ENCODE peak calls at places on chromosomes 12 and 14, in nine cellular contexts. W is stimulated activated CD8-positive, alpha-beta memory T cell treated with anti-CD3 and anti-CD28 coated beads, Interleukin-7, amount 100 ng/mL, for 24 hours; U is SHP77 treated with DMSO at 0.1 percent for 48 hours; G is DMS79 treated with DMSO at 0.1 percent for 48 hours; A is activated CD4-positive, alpha-beta T cell treated with anti-CD3 and anti-CD28 coated beads for 4 hours; T is DMS 273 treated with DMSO at 0.1 percent for 48 hours; J is T-helper 2 cell; D is HEK293T; E is NCI-H1436. Y is an unnamed sample.

GRCh38 chr12:10027311-10028099 is 3.0 kb upstream of the CLEC9A start:
- DNase-seq in W (no peak), U (no peak), G (no peak), A (no peak), T (no peak), J (no peak), D (no peak), E (no peak), Y (no peak)

GRCh38 chr12:42790761-42791151 is 201.2 kb upstream of the PRICKLE1 start:
- DNase-seq in W (no peak), U (no peak), G (no peak), A (no peak), T (no peak), J (no peak), D (no peak), E (no peak), Y (no peak)

GRCh38 chr14:23861666-23862065 is 91.9 kb upstream of the DHRS4 start:
- DNase-seq in W (no peak), U (no peak), G (no peak), A (no peak), T (no peak), J (no peak), D (no peak), E (peak), Y (no peak)

GRCh38 chr12:68203460-68203875 is 22.1 kb downstream of the IL26 start:
- DNase-seq in W (no peak), U (no peak), G (no peak), A (no peak), T (no peak), J (peak), D (no peak), E (no peak), Y (no peak)

GRCh38 chr12:87323369-87323768 is 705.8 kb downstream of the C12orf50 start:
- DNase-seq in W (no peak), U (no peak), G (no peak), A (no peak), T (no peak), J (no peak), D (no peak), E (no peak), Y (no peak)

GRCh38 chr12:101875112-101875961 is 2.0 kb upstream of the DRAM1 start:
- DNase-seq in W (no peak), U (no peak), G (no peak), A (no peak), T (no peak), J (no peak), D (no peak), E (no peak), Y (no peak)

GRCh38 chr12:124866195-124866882 is 2.7 kb upstream of the SCARB1 start:
- DNase-seq in W (no peak), U (no peak), G (no peak), A (no peak), T (no peak), J (no peak), D (no peak), E (no peak), Y (no peak)

GRCh38 chr12:16604853-16605252 is 1.1 kb downstream of the LMO3 start:
- DNase-seq in W (no peak), U (no peak), G (no peak), A (no peak), T (no peak), J (no peak), D (no peak), E (no peak), Y (no peak)

GRCh38 chr12:126084480-126084879 is 1019.2 kb downstream of the AACS start:
- DNase-seq in W (no peak), U (peak), G (no peak), A (no peak), T (no peak), J (no peak), D (no peak), E (no peak), Y (no peak)

GRCh38 chr14:35399083-35399807 is 5.3 kb downstream of the NFKBIA start:
- DNase-seq in W (no peak), U (no peak), G (no peak), A (no peak), T (no peak), J (peak), D (no peak), E (no peak), Y (no peak)

GRCh38 chr12:54989829-54990228 is 5.3 kb upstream of the TESPA1 start:
- DNase-seq in W (no peak), U (no peak), G (no peak), A (no peak), T (no peak), J (no peak), D (no peak), E (no peak), Y (no peak)

GRCh38 chr12:122743895-122744525 is 8.6 kb upstream of the DENR start:
- DNase-seq in W (no peak), U (no peak), G (no peak), A (no peak), T (no peak), J (no peak), D (no peak), E (no peak), Y (no peak)

GRCh38 chr14:43687866-43688265 is 819.2 kb downstream of the FSCB start:
- DNase-seq in W (no peak), U (no peak), G (no peak), A (no peak), T (no peak), J (no peak), D (no peak), E (no peak), Y (no peak)

GRCh38 chr14:69043007-69043444 is 63.9 kb upstream of the ACTN1 start:
- DNase-seq in W (no peak), U (no peak), G (no peak), A (no peak), T (no peak), J (no peak), D (no peak), E (no peak), Y (peak)

GRCh38 chr14:83483063-83483462 is 1949.4 kb upstream of the SEL1L start:
- DNase-seq in W (no peak), U (no peak), G (no peak), A (no peak), T (no peak), J (no peak), D (no peak), E (no peak), Y (no peak)

GRCh38 chr12:67651380-67651695 is 2.8 kb downstream of the DYRK2 start:
- DNase-seq in W (no peak), U (no peak), G (no peak), A (peak), T (no peak), J (peak), D (no peak), E (no peak), Y (peak)

GRCh38 chr12:72511906-72512305 is 239.7 kb downstream of the TRHDE start:
- DNase-seq in W (no peak), U (no peak), G (no peak), A (no peak), T (no peak), J (no peak), D (no peak), E (no peak), Y (no peak)

GRCh38 chr14:29265852-29266251 is 499.3 kb downstream of the FOXG1 start:
- DNase-seq in W (no peak), U (no peak), G (no peak), A (no peak), T (no peak), J (no peak), D (no peak), E (no peak), Y (no peak)

GRCh38 chr14:68392393-68393085 is 400.3 kb downstream of the ZFP36L1 start:
- DNase-seq in W (no peak), U (no peak), G (no peak), A (no peak), T (no peak), J (no peak), D (no peak), E (no peak), Y (peak)

GRCh38 chr12:53051881-53052412 is 2.1 kb downstream of the TNS2 start:
- DNase-seq in W (no peak), U (no peak), G (no peak), A (no peak), T (no peak), J (no peak), D (no peak), E (no peak), Y (no peak)

GRCh38 chr14:103909531-103910261 is 18.6 kb upstream of the TDRD9 start:
- DNase-seq in W (no peak), U (no peak), G (no peak), A (no peak), T (no peak), J (no peak), D (no peak), E (no peak), Y (no peak)

GRCh38 chr12:132278421-132279183 is 50.8 kb downstream of the GALNT9 start:
- DNase-seq in W (no peak), U (no peak), G (no peak), A (no peak), T (no peak), J (no peak), D (no peak), E (no peak), Y (no peak)

GRCh38 chr12:20342111-20342510 is 26.2 kb upstream of the PDE3A start:
- DNase-seq in W (no peak), U (no peak), G (no peak), A (no peak), T (no peak), J (no peak), D (no peak), E (no peak), Y (no peak)

GRCh38 chr12:124321556-124322270 is 26.8 kb downstream of the RFLNA start:
- DNase-seq in W (no peak), U (no peak), G (no peak), A (no peak), T (no peak), J (no peak), D (no peak), E (no peak), Y (no peak)

GRCh38 chr14:93712079-93712837 is 76.0 kb downstream of the PRIMA1 start:
- DNase-seq in W (no peak), U (no peak), G (peak), A (no peak), T (peak), J (no peak), D (no peak), E (no peak), Y (no peak)

Y was measured in globus pallidus.